ENCODE peak calls at places on chromosomes 13 and 19, in four cellular contexts. One of them, this sample, is unnamed.

GRCh38 chr13:61192826-61193225 is 222.8 kb downstream of the PCDH20 start:
- DNase-seq in GM12878: no peak
- DNase-seq in K562: no peak
- DNase-seq in HepG2: no peak
- DNase-seq in this sample: no peak

GRCh38 chr13:46614582-46614981 is 61.6 kb downstream of the LRCH1 start:
- DNase-seq in K562: no peak
- DNase-seq in GM12878: no peak
- DNase-seq in HepG2: no peak
- DNase-seq in this sample: no peak

GRCh38 chr19:55365245-55365644 is 2.2 kb upstream of the GARIN5B start:
- DNase-seq in GM12878: no peak
- DNase-seq in HepG2: no peak
- DNase-seq in K562: no peak
- DNase-seq in this sample: no peak

GRCh38 chr19:49556412-49557398 is 23.7 kb downstream of the NOSIP start:
- DNase-seq in HepG2: no peak
- DNase-seq in GM12878: no peak
- DNase-seq in K562: no peak
- DNase-seq in this sample: no peak

GRCh38 chr13:50412046-50412617 is 396.9 kb downstream of the KCNRG start:
- DNase-seq in GM12878: no peak
- DNase-seq in HepG2: no peak
- DNase-seq in K562: no peak
- DNase-seq in this sample: no peak

GRCh38 chr19:48819366-48819816 is 8.6 kb upstream of the BCAT2 start:
- DNase-seq in K562: peak; percentile 47
- DNase-seq in HepG2: no peak
- DNase-seq in GM12878: no peak
- DNase-seq in this sample: no peak

GRCh38 chr19:46919324-46919723 is 58.5 kb downstream of the ARHGAP35 start:
- DNase-seq in K562: no peak
- DNase-seq in GM12878: no peak
- DNase-seq in HepG2: no peak
- DNase-seq in this sample: no peak

GRCh38 chr13:43079392-43079931 is 56.1 kb downstream of the DNAJC15 start:
- DNase-seq in K562: no peak
- DNase-seq in HepG2: no peak
- DNase-seq in GM12878: no peak
- DNase-seq in this sample: no peak

GRCh38 chr19:54305141-54305540 is 7.8 kb downstream of the LILRA5 start:
- DNase-seq in K562: no peak
- DNase-seq in GM12878: no peak
- DNase-seq in HepG2: no peak
- DNase-seq in this sample: no peak

GRCh38 chr19:41599175-41599966 is 23.4 kb downstream of the CEACAM21 start:
- DNase-seq in GM12878: no peak
- DNase-seq in K562: no peak
- DNase-seq in HepG2: no peak
- DNase-seq in this sample: no peak

GRCh38 chr13:100916943-100917342 is 242.3 kb upstream of the TMTC4 start:
- DNase-seq in HepG2: no peak
- DNase-seq in K562: no peak
- DNase-seq in GM12878: no peak
- DNase-seq in this sample: no peak

GRCh38 chr19:7888145-7888825 is at the start of gene LRRC8E:
- DNase-seq in K562: peak; percentile 89
- DNase-seq in HepG2: peak; percentile 59
- DNase-seq in GM12878: no peak
- DNase-seq in this sample: peak; percentile 80

GRCh38 chr13:25468330-25469178 is 96.8 kb downstream of the ATP8A2 start:
- DNase-seq in GM12878: no peak
- DNase-seq in HepG2: no peak
- DNase-seq in K562: peak; percentile 71
- DNase-seq in this sample: peak; percentile 73

GRCh38 chr13:29782798-29783197 is 67.6 kb downstream of the UBL3 start:
- DNase-seq in GM12878: no peak
- DNase-seq in K562: no peak
- DNase-seq in HepG2: no peak
- DNase-seq in this sample: no peak

DNA sequence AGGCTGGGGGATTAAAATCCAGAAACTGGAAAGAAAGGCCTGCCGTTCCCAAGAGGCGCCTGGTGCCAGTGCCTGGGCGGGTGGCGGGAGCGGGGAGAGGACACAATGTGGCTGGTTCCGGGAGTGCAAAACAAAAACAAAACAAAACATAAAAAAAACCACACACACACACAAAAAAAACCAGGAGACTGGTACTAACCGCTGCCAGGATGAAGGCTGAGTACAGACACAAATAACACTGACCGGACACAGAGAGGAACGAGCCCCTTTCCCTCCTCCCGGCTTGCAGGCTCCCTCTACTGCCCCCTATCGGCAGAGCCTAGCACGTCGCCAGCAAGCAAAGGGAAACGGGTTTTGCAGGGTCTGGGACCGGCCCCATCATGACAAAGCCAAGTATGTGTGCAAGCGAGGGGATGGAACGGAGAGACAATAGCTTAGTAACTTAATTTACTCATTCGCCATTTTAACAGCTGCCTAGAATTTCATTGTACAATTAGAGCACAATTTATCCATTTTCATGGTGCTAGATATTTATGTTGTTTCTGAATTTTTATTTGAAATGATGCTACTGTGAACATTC is 17.9 kb upstream of the ZDHHC20 start:
- DNase-seq in HepG2: peak; percentile 64
- DNase-seq in GM12878: peak; percentile 50
- DNase-seq in K562: peak; percentile 81
- DNase-seq in this sample: peak; percentile 67
- TF ChIP-seq FOXK2 in HepG2: no peak
- TF ChIP-seq FOXK2 in GM12878: no peak
- TF ChIP-seq FOXK2 in K562: no peak
- TF ChIP-seq FOXK2 in this sample: no peak

GRCh38 chr13:93788456-93788855 is 561.8 kb downstream of the GPC6 start:
- DNase-seq in K562: no peak
- DNase-seq in GM12878: no peak
- DNase-seq in HepG2: peak; percentile 64
- DNase-seq in this sample: no peak

GRCh38 chr13:93789058-93789457 is 562.5 kb downstream of the GPC6 start:
- DNase-seq in HepG2: no peak
- DNase-seq in K562: no peak
- DNase-seq in GM12878: no peak
- DNase-seq in this sample: no peak

GRCh38 chr13:93797463-93797862 is 570.9 kb downstream of the GPC6 start:
- DNase-seq in K562: no peak
- DNase-seq in GM12878: no peak
- DNase-seq in HepG2: no peak
- DNase-seq in this sample: no peak

DNA sequence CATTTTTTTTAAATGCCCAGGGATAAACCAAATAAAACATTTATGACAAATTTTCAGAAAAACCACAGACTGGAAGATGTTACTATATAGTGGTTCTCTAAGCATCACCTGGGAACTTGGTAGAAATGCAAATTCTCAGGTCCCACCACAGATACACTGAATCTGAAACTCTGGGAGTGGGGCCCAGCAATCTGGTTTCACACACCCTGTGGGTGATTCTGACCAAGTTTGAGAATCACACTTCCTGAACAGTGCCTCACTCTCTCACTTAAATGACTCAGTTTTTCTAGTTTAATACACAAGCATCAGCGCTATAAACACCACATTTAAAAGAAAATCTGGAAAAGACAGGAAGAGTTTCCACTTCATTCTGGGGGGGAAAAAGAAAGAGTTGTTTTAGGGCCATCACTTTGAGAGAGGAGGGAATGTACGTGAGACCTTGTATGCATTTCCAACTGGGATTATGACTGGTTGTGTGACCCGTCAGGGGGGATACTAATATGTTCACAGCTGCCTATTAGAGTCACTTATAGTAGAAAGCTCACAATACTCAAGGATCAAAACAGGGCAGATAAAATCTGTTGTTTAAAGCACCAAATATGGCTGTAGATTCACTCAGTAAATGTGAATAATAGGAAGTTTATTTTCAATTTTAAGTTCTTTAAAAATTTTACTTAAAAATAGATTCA is 567.7 kb downstream of the GPC6 start:
- DNase-seq in HepG2: no peak
- DNase-seq in GM12878: no peak
- DNase-seq in K562: no peak
- DNase-seq in this sample: no peak
- TF ChIP-seq FOXK2 in HepG2: no peak
- TF ChIP-seq FOXK2 in GM12878: no peak
- TF ChIP-seq FOXK2 in K562: no peak
- TF ChIP-seq FOXK2 in this sample: no peak

DNA sequence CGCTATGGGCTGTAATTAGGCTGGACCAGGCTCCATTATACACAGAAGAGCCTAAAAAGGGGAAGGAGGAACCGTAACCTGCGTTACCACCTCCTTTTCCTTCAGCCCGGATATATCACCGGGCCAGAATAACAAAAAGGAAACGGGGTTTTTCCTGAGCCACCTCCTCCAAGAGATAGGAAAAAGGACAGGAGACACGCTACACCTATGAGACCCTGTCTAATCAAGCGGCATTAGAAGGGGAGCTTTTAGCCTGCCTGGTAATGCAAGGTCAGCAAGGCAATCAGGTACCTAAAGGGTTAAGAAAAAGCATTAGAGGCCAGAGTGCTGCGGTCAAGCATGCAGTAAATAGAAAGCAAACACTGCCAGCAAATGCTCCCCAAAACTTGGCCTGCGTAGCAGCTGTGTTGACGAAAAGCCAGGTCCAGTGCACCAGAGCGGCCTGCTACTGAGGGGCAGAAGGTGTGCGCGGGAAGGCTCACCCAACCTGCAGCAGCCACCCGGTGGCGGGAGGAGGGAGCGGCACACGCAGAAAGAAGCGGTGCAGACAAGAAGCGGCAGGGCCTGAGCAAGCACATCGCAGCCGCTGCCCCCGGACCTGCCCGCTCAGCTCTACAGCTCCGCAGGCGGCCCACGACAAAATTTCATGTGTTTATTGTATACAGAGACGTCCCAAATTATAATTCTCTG is 1466.1 kb downstream of the UQCRFS1 start:
- DNase-seq in HepG2: no peak
- DNase-seq in GM12878: no peak
- DNase-seq in K562: peak; percentile 3
- DNase-seq in this sample: peak; percentile 7
- TF ChIP-seq FOXK2 in HepG2: no peak
- TF ChIP-seq FOXK2 in GM12878: no peak
- TF ChIP-seq FOXK2 in K562: no peak
- TF ChIP-seq FOXK2 in this sample: no peak

GRCh38 chr13:23718916-23719470 is 148.8 kb downstream of the TNFRSF19 start:
- DNase-seq in HepG2: peak; percentile 73
- DNase-seq in GM12878: no peak
- DNase-seq in K562: no peak
- DNase-seq in this sample: no peak

GRCh38 chr13:23714672-23715071 is 144.5 kb downstream of the TNFRSF19 start:
- DNase-seq in K562: no peak
- DNase-seq in HepG2: no peak
- DNase-seq in GM12878: no peak
- DNase-seq in this sample: no peak

GRCh38 chr13:23711355-23711754 is 141.1 kb downstream of the TNFRSF19 start:
- DNase-seq in K562: no peak
- DNase-seq in HepG2: no peak
- DNase-seq in GM12878: peak; percentile 15
- DNase-seq in this sample: no peak

GRCh38 chr13:23715092-23715761 is 145.0 kb downstream of the TNFRSF19 start:
- DNase-seq in HepG2: peak; percentile 28
- DNase-seq in K562: no peak
- DNase-seq in GM12878: no peak
- DNase-seq in this sample: no peak

GRCh38 chr13:23715762-23716235 is 145.6 kb downstream of the TNFRSF19 start:
- DNase-seq in GM12878: no peak
- DNase-seq in K562: peak; percentile 62
- DNase-seq in HepG2: peak; percentile 62
- DNase-seq in this sample: no peak
- TF ChIP-seq FOXK2 in GM12878: no peak
- TF ChIP-seq FOXK2 in K562: no peak
- TF ChIP-seq FOXK2 in HepG2: no peak
- TF ChIP-seq FOXK2 in this sample: no peak

GRCh38 chr13:106029901-106030300 is 505.6 kb downstream of the EFNB2 start:
- DNase-seq in HepG2: no peak
- DNase-seq in GM12878: no peak
- DNase-seq in K562: no peak
- DNase-seq in this sample: no peak

GRCh38 chr13:106034201-106034600 is 501.3 kb downstream of the EFNB2 start:
- DNase-seq in HepG2: no peak
- DNase-seq in GM12878: no peak
- DNase-seq in K562: no peak
- DNase-seq in this sample: no peak

GRCh38 chr13:106033634-106034033 is 501.8 kb downstream of the EFNB2 start:
- DNase-seq in GM12878: no peak
- DNase-seq in HepG2: peak; percentile 4
- DNase-seq in K562: no peak
- DNase-seq in this sample: peak; percentile 13

DNA sequence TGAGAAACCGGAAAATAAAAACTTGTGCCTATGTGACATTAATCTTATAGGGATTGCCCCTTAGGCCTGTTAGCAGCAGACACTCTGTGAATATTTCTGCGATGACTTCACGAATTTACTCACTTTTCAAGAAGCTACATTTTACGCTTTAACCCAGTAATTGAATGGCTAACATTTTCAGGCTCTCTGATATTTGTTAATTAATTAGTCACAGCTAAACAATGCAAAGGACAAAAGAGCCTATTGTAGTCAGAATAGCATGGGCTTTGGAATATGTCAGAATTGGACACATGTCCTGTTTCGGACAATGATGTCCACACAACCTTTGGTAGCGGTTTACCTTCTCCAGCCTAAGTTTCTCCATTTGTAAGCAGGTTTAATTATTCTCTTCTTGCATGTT is 506.5 kb downstream of the EFNB2 start:
- DNase-seq in GM12878: no peak
- DNase-seq in HepG2: no peak
- DNase-seq in K562: no peak
- DNase-seq in this sample: no peak
- TF ChIP-seq FOXK2 in GM12878: no peak
- TF ChIP-seq FOXK2 in HepG2: no peak
- TF ChIP-seq FOXK2 in K562: no peak
- TF ChIP-seq FOXK2 in this sample: no peak

This sample was measured in HEK293T.